ENCODE peak calls at places on chromosomes 6 and 20, in six cellular contexts. One of them, this sample, is unnamed.

GRCh38 chr6:44431118-44431725 is 43.7 kb downstream of the CDC5L start:
- DNase-seq in NCI-H460: peak; percentile 28
- DNase-seq in fibroblast of mammary gland: peak; percentile 82
- DNase-seq in germinal center: peak; percentile 33
- DNase-seq in left ventricle myocardium superior: no peak
- DNase-seq in LoVo: peak; percentile 41
- DNase-seq in this sample: no peak

GRCh38 chr6:10451828-10452509 is 37.1 kb upstream of the TFAP2A start:
- DNase-seq in left ventricle myocardium superior: no peak
- DNase-seq in NCI-H460: peak; percentile 87
- DNase-seq in fibroblast of mammary gland: peak; percentile 30
- DNase-seq in germinal center: no peak
- DNase-seq in LoVo: peak; percentile 91
- DNase-seq in this sample: no peak

GRCh38 chr6:20873425-20874190 is 339.4 kb downstream of the CDKAL1 start:
- DNase-seq in fibroblast of mammary gland: peak; percentile 37
- DNase-seq in LoVo: no peak
- DNase-seq in NCI-H460: no peak
- DNase-seq in germinal center: no peak
- DNase-seq in left ventricle myocardium superior: no peak
- DNase-seq in this sample: no peak

GRCh38 chr6:34526241-34526972 is 29.7 kb downstream of the SPDEF start:
- DNase-seq in left ventricle myocardium superior: no peak
- DNase-seq in NCI-H460: no peak
- DNase-seq in LoVo: no peak
- DNase-seq in fibroblast of mammary gland: no peak
- DNase-seq in germinal center: no peak
- DNase-seq in this sample: no peak

GRCh38 chr6:10612161-10612560 is 82.3 kb downstream of the C6orf52 start:
- DNase-seq in NCI-H460: no peak
- DNase-seq in fibroblast of mammary gland: no peak
- DNase-seq in LoVo: no peak
- DNase-seq in germinal center: no peak
- DNase-seq in left ventricle myocardium superior: no peak
- DNase-seq in this sample: no peak

GRCh38 chr6:11710221-11710836 is 68.3 kb downstream of the ADTRP start:
- DNase-seq in NCI-H460: no peak
- DNase-seq in germinal center: no peak
- DNase-seq in LoVo: no peak
- DNase-seq in fibroblast of mammary gland: no peak
- DNase-seq in left ventricle myocardium superior: no peak
- DNase-seq in this sample: no peak

GRCh38 chr6:4224082-4224978 is 89.0 kb upstream of the ECI2 start:
- DNase-seq in LoVo: no peak
- DNase-seq in fibroblast of mammary gland: peak; percentile 27
- DNase-seq in germinal center: no peak
- DNase-seq in left ventricle myocardium superior: no peak
- DNase-seq in NCI-H460: no peak
- DNase-seq in this sample: no peak

GRCh38 chr20:63067266-63067635 is 60.5 kb upstream of the BHLHE23 start:
- DNase-seq in LoVo: no peak
- DNase-seq in fibroblast of mammary gland: no peak
- DNase-seq in germinal center: no peak
- DNase-seq in left ventricle myocardium superior: peak; percentile 23
- DNase-seq in NCI-H460: no peak
- DNase-seq in this sample: no peak

GRCh38 chr6:89348372-89348771 is 4.2 kb downstream of the UBE2J1 start:
- DNase-seq in NCI-H460: no peak
- DNase-seq in left ventricle myocardium superior: no peak
- DNase-seq in germinal center: no peak
- DNase-seq in LoVo: no peak
- DNase-seq in fibroblast of mammary gland: no peak
- DNase-seq in this sample: no peak

GRCh38 chr20:17795449-17796095 is 95.8 kb downstream of the BANF2 start:
- DNase-seq in fibroblast of mammary gland: peak; percentile 44
- DNase-seq in LoVo: no peak
- DNase-seq in left ventricle myocardium superior: no peak
- DNase-seq in NCI-H460: peak; percentile 6
- DNase-seq in germinal center: no peak
- DNase-seq in this sample: no peak

GRCh38 chr6:51902261-51902764 is 185.1 kb downstream of the PKHD1 start:
- DNase-seq in germinal center: no peak
- DNase-seq in left ventricle myocardium superior: no peak
- DNase-seq in LoVo: no peak
- DNase-seq in NCI-H460: no peak
- DNase-seq in fibroblast of mammary gland: no peak
- DNase-seq in this sample: no peak

GRCh38 chr6:9233686-9234085 is 798.3 kb upstream of the SLC35B3 start:
- DNase-seq in left ventricle myocardium superior: no peak
- DNase-seq in LoVo: no peak
- DNase-seq in germinal center: no peak
- DNase-seq in NCI-H460: no peak
- DNase-seq in fibroblast of mammary gland: no peak
- DNase-seq in this sample: no peak

GRCh38 chr6:109010703-109011102 is 83.9 kb downstream of the SESN1 start:
- DNase-seq in fibroblast of mammary gland: no peak
- DNase-seq in left ventricle myocardium superior: no peak
- DNase-seq in germinal center: no peak
- DNase-seq in NCI-H460: no peak
- DNase-seq in LoVo: peak; percentile 41
- DNase-seq in this sample: no peak

GRCh38 chr6:151391471-151392428 is at the start of gene ZBTB2:
- DNase-seq in left ventricle myocardium superior: peak; percentile 81
- DNase-seq in germinal center: peak; percentile 68
- DNase-seq in NCI-H460: no peak
- DNase-seq in fibroblast of mammary gland: peak; percentile 84
- DNase-seq in LoVo: peak; percentile 67
- DNase-seq in this sample: peak; percentile 62

GRCh38 chr20:36098364-36098763 is 56.2 kb upstream of the EPB41L1 start:
- DNase-seq in NCI-H460: no peak
- DNase-seq in LoVo: no peak
- DNase-seq in fibroblast of mammary gland: peak; percentile 55
- DNase-seq in left ventricle myocardium superior: no peak
- DNase-seq in germinal center: peak; percentile 58
- DNase-seq in this sample: peak; percentile 74

GRCh38 chr20:48295966-48296421 is 510.7 kb upstream of the SULF2 start:
- DNase-seq in left ventricle myocardium superior: no peak
- DNase-seq in LoVo: no peak
- DNase-seq in germinal center: no peak
- DNase-seq in fibroblast of mammary gland: peak; percentile 59
- DNase-seq in NCI-H460: no peak
- DNase-seq in this sample: no peak

GRCh38 chr6:81169166-81169565 is 583.3 kb downstream of the TENT5A start:
- DNase-seq in fibroblast of mammary gland: peak; percentile 56
- DNase-seq in NCI-H460: peak; percentile 18
- DNase-seq in LoVo: no peak
- DNase-seq in left ventricle myocardium superior: no peak
- DNase-seq in germinal center: no peak
- DNase-seq in this sample: no peak

GRCh38 chr20:31602779-31603441 is 2.2 kb upstream of the ID1 start:
- DNase-seq in germinal center: no peak
- DNase-seq in LoVo: peak; percentile 55
- DNase-seq in NCI-H460: no peak
- DNase-seq in fibroblast of mammary gland: peak; percentile 82
- DNase-seq in left ventricle myocardium superior: no peak
- DNase-seq in this sample: no peak

GRCh38 chr6:85506441-85507093 is 56.7 kb downstream of the NT5E start:
- DNase-seq in left ventricle myocardium superior: no peak
- DNase-seq in germinal center: no peak
- DNase-seq in LoVo: no peak
- DNase-seq in fibroblast of mammary gland: no peak
- DNase-seq in NCI-H460: no peak
- DNase-seq in this sample: no peak

GRCh38 chr6:13710552-13711383 is 867 bp downstream of the RANBP9 start:
- DNase-seq in NCI-H460: no peak
- DNase-seq in fibroblast of mammary gland: no peak
- DNase-seq in germinal center: peak; percentile 42
- DNase-seq in left ventricle myocardium superior: peak; percentile 62
- DNase-seq in LoVo: peak; percentile 11
- DNase-seq in this sample: peak; percentile 38

GRCh38 chr6:170345662-170346061 is 39.1 kb downstream of the FAM120B start:
- DNase-seq in fibroblast of mammary gland: peak; percentile 15
- DNase-seq in LoVo: no peak
- DNase-seq in germinal center: no peak
- DNase-seq in left ventricle myocardium superior: no peak
- DNase-seq in NCI-H460: no peak
- DNase-seq in this sample: no peak

GRCh38 chr6:36025932-36026327 is 1.5 kb upstream of the SLC26A8 start:
- DNase-seq in left ventricle myocardium superior: no peak
- DNase-seq in LoVo: no peak
- DNase-seq in fibroblast of mammary gland: peak; percentile 34
- DNase-seq in germinal center: no peak
- DNase-seq in NCI-H460: no peak
- DNase-seq in this sample: no peak

GRCh38 chr20:61649105-61649878 is 397.2 kb downstream of the CDH4 start:
- DNase-seq in NCI-H460: no peak
- DNase-seq in left ventricle myocardium superior: peak; percentile 6
- DNase-seq in germinal center: no peak
- DNase-seq in fibroblast of mammary gland: no peak
- DNase-seq in LoVo: no peak
- DNase-seq in this sample: no peak

GRCh38 chr6:33672808-33673207 is 38.7 kb downstream of the UQCC2 start:
- DNase-seq in LoVo: peak; percentile 47
- DNase-seq in NCI-H460: peak; percentile 93
- DNase-seq in fibroblast of mammary gland: peak; percentile 97
- DNase-seq in germinal center: no peak
- DNase-seq in left ventricle myocardium superior: peak; percentile 92
- DNase-seq in this sample: no peak

GRCh38 chr6:17986656-17987575 is 519 bp downstream of the KIF13A start:
- DNase-seq in germinal center: peak; percentile 41
- DNase-seq in left ventricle myocardium superior: peak; percentile 75
- DNase-seq in LoVo: peak; percentile 32
- DNase-seq in fibroblast of mammary gland: peak; percentile 40
- DNase-seq in NCI-H460: peak; percentile 5
- DNase-seq in this sample: peak; percentile 30

GRCh38 chr6:127971945-127972391 is 71.1 kb upstream of the THEMIS start:
- DNase-seq in fibroblast of mammary gland: peak; percentile 30
- DNase-seq in left ventricle myocardium superior: no peak
- DNase-seq in germinal center: no peak
- DNase-seq in NCI-H460: no peak
- DNase-seq in LoVo: peak; percentile 46
- DNase-seq in this sample: no peak

GRCh38 chr6:106128981-106129761 is 43.0 kb downstream of the PRDM1 start:
- DNase-seq in germinal center: no peak
- DNase-seq in fibroblast of mammary gland: peak; percentile 82
- DNase-seq in NCI-H460: no peak
- DNase-seq in left ventricle myocardium superior: no peak
- DNase-seq in LoVo: peak; percentile 78
- DNase-seq in this sample: no peak

GRCh38 chr6:143024977-143025376 is 35.7 kb upstream of the AIG1 start:
- DNase-seq in germinal center: no peak
- DNase-seq in NCI-H460: no peak
- DNase-seq in LoVo: no peak
- DNase-seq in fibroblast of mammary gland: no peak
- DNase-seq in left ventricle myocardium superior: no peak
- DNase-seq in this sample: no peak

GRCh38 chr6:17831135-17831534 is 124.4 kb upstream of the NUP153 start:
- DNase-seq in LoVo: no peak
- DNase-seq in fibroblast of mammary gland: peak; percentile 74
- DNase-seq in NCI-H460: no peak
- DNase-seq in left ventricle myocardium superior: no peak
- DNase-seq in germinal center: no peak
- DNase-seq in this sample: no peak

GRCh38 chr6:16320533-16321340 is 82.3 kb downstream of the GMPR start:
- DNase-seq in germinal center: no peak
- DNase-seq in left ventricle myocardium superior: peak; percentile 40
- DNase-seq in fibroblast of mammary gland: peak; percentile 79
- DNase-seq in LoVo: no peak
- DNase-seq in NCI-H460: no peak
- DNase-seq in this sample: no peak

GRCh38 chr6:73728548-73729205 is 32.7 kb downstream of the CD109 start:
- DNase-seq in LoVo: no peak
- DNase-seq in fibroblast of mammary gland: no peak
- DNase-seq in germinal center: no peak
- DNase-seq in left ventricle myocardium superior: no peak
- DNase-seq in NCI-H460: no peak
- DNase-seq in this sample: no peak

GRCh38 chr6:76439811-76440210 is 367.3 kb upstream of the IMPG1 start:
- DNase-seq in LoVo: no peak
- DNase-seq in left ventricle myocardium superior: no peak
- DNase-seq in germinal center: no peak
- DNase-seq in NCI-H460: no peak
- DNase-seq in fibroblast of mammary gland: no peak
- DNase-seq in this sample: no peak

GRCh38 chr20:6164421-6165341 is 41.9 kb upstream of the FERMT1 start:
- DNase-seq in germinal center: no peak
- DNase-seq in fibroblast of mammary gland: peak; percentile 25
- DNase-seq in NCI-H460: no peak
- DNase-seq in LoVo: peak; percentile 44
- DNase-seq in left ventricle myocardium superior: peak; percentile 71
- DNase-seq in this sample: no peak

This sample was measured in naive B cell.